ENCODE peak calls at places on chromosomes 6 and 20, in four cellular contexts. One of them, this sample, is unnamed.

GRCh38 chr6:49038294-49038693 is 424.8 kb downstream of the MMUT start:
- DNase-seq in activated naive CD4-positive, alpha-beta T cell treated with anti-CD3 and anti-CD28 coated beads, Interleukin-2, amount 50 U/mL, for 72 hours: no peak
- DNase-seq in SW480: no peak
- DNase-seq in activated CD4-positive, alpha-beta T cell treated with anti-CD3 and anti-CD28 coated beads, Interleukin-2, amount 50 U/mL, for 1 hour: no peak
- DNase-seq in this sample: no peak

GRCh38 chr20:33651562-33652048 is 10.5 kb upstream of the C20orf144 start:
- DNase-seq in activated CD4-positive, alpha-beta T cell treated with anti-CD3 and anti-CD28 coated beads, Interleukin-2, amount 50 U/mL, for 1 hour: no peak
- DNase-seq in activated naive CD4-positive, alpha-beta T cell treated with anti-CD3 and anti-CD28 coated beads, Interleukin-2, amount 50 U/mL, for 72 hours: no peak
- DNase-seq in SW480: no peak
- DNase-seq in this sample: no peak

GRCh38 chr6:54913211-54913610 is 66.6 kb downstream of the FAM83B start:
- DNase-seq in activated naive CD4-positive, alpha-beta T cell treated with anti-CD3 and anti-CD28 coated beads, Interleukin-2, amount 50 U/mL, for 72 hours: no peak
- DNase-seq in activated CD4-positive, alpha-beta T cell treated with anti-CD3 and anti-CD28 coated beads, Interleukin-2, amount 50 U/mL, for 1 hour: no peak
- DNase-seq in SW480: no peak
- DNase-seq in this sample: no peak

GRCh38 chr6:35049885-35050284 is 91.3 kb downstream of the TCP11 start:
- DNase-seq in SW480: no peak
- DNase-seq in activated naive CD4-positive, alpha-beta T cell treated with anti-CD3 and anti-CD28 coated beads, Interleukin-2, amount 50 U/mL, for 72 hours: no peak
- DNase-seq in activated CD4-positive, alpha-beta T cell treated with anti-CD3 and anti-CD28 coated beads, Interleukin-2, amount 50 U/mL, for 1 hour: no peak
- DNase-seq in this sample: no peak

GRCh38 chr20:48995599-48995998 is 50.5 kb upstream of the CSE1L start:
- DNase-seq in activated CD4-positive, alpha-beta T cell treated with anti-CD3 and anti-CD28 coated beads, Interleukin-2, amount 50 U/mL, for 1 hour: no peak
- DNase-seq in SW480: peak; percentile 32
- DNase-seq in activated naive CD4-positive, alpha-beta T cell treated with anti-CD3 and anti-CD28 coated beads, Interleukin-2, amount 50 U/mL, for 72 hours: no peak
- DNase-seq in this sample: no peak

GRCh38 chr6:80382796-80383195 is 276.3 kb downstream of the BCKDHB start:
- DNase-seq in SW480: no peak
- DNase-seq in activated naive CD4-positive, alpha-beta T cell treated with anti-CD3 and anti-CD28 coated beads, Interleukin-2, amount 50 U/mL, for 72 hours: no peak
- DNase-seq in activated CD4-positive, alpha-beta T cell treated with anti-CD3 and anti-CD28 coated beads, Interleukin-2, amount 50 U/mL, for 1 hour: no peak
- DNase-seq in this sample: no peak

GRCh38 chr6:34616230-34616591 is 60.1 kb upstream of the SPDEF start:
- DNase-seq in activated naive CD4-positive, alpha-beta T cell treated with anti-CD3 and anti-CD28 coated beads, Interleukin-2, amount 50 U/mL, for 72 hours: no peak
- DNase-seq in activated CD4-positive, alpha-beta T cell treated with anti-CD3 and anti-CD28 coated beads, Interleukin-2, amount 50 U/mL, for 1 hour: no peak
- DNase-seq in SW480: no peak
- DNase-seq in this sample: no peak

GRCh38 chr6:132830236-132830799 is 15.9 kb downstream of the RPS12 start:
- DNase-seq in SW480: peak; percentile 50
- DNase-seq in activated naive CD4-positive, alpha-beta T cell treated with anti-CD3 and anti-CD28 coated beads, Interleukin-2, amount 50 U/mL, for 72 hours: no peak
- DNase-seq in activated CD4-positive, alpha-beta T cell treated with anti-CD3 and anti-CD28 coated beads, Interleukin-2, amount 50 U/mL, for 1 hour: no peak
- DNase-seq in this sample: no peak

GRCh38 chr6:5334341-5334740 is 73.0 kb downstream of the FARS2 start:
- DNase-seq in SW480: no peak
- DNase-seq in activated CD4-positive, alpha-beta T cell treated with anti-CD3 and anti-CD28 coated beads, Interleukin-2, amount 50 U/mL, for 1 hour: no peak
- DNase-seq in activated naive CD4-positive, alpha-beta T cell treated with anti-CD3 and anti-CD28 coated beads, Interleukin-2, amount 50 U/mL, for 72 hours: no peak
- DNase-seq in this sample: no peak

GRCh38 chr6:14567842-14568241 is 450.3 kb downstream of the CD83 start:
- DNase-seq in SW480: no peak
- DNase-seq in activated naive CD4-positive, alpha-beta T cell treated with anti-CD3 and anti-CD28 coated beads, Interleukin-2, amount 50 U/mL, for 72 hours: no peak
- DNase-seq in activated CD4-positive, alpha-beta T cell treated with anti-CD3 and anti-CD28 coated beads, Interleukin-2, amount 50 U/mL, for 1 hour: no peak
- DNase-seq in this sample: no peak

GRCh38 chr6:4280721-4281120 is 145.3 kb upstream of the ECI2 start:
- DNase-seq in activated naive CD4-positive, alpha-beta T cell treated with anti-CD3 and anti-CD28 coated beads, Interleukin-2, amount 50 U/mL, for 72 hours: no peak
- DNase-seq in activated CD4-positive, alpha-beta T cell treated with anti-CD3 and anti-CD28 coated beads, Interleukin-2, amount 50 U/mL, for 1 hour: no peak
- DNase-seq in SW480: peak; percentile 23
- DNase-seq in this sample: no peak

GRCh38 chr20:57089701-57090144 is 176.7 kb downstream of the BMP7 start:
- DNase-seq in SW480: peak; percentile 79
- DNase-seq in activated CD4-positive, alpha-beta T cell treated with anti-CD3 and anti-CD28 coated beads, Interleukin-2, amount 50 U/mL, for 1 hour: peak; percentile 57
- DNase-seq in activated naive CD4-positive, alpha-beta T cell treated with anti-CD3 and anti-CD28 coated beads, Interleukin-2, amount 50 U/mL, for 72 hours: peak; percentile 68
- DNase-seq in this sample: no peak

GRCh38 chr6:153085239-153085638 is 45.8 kb downstream of the RGS17 start:
- DNase-seq in activated CD4-positive, alpha-beta T cell treated with anti-CD3 and anti-CD28 coated beads, Interleukin-2, amount 50 U/mL, for 1 hour: no peak
- DNase-seq in activated naive CD4-positive, alpha-beta T cell treated with anti-CD3 and anti-CD28 coated beads, Interleukin-2, amount 50 U/mL, for 72 hours: no peak
- DNase-seq in SW480: no peak
- DNase-seq in this sample: no peak

GRCh38 chr20:11216451-11217314 is 542.9 kb upstream of the JAG1 start:
- DNase-seq in SW480: peak; percentile 32
- DNase-seq in activated CD4-positive, alpha-beta T cell treated with anti-CD3 and anti-CD28 coated beads, Interleukin-2, amount 50 U/mL, for 1 hour: no peak
- DNase-seq in activated naive CD4-positive, alpha-beta T cell treated with anti-CD3 and anti-CD28 coated beads, Interleukin-2, amount 50 U/mL, for 72 hours: no peak
- DNase-seq in this sample: no peak

GRCh38 chr6:4603291-4603690 is 172.9 kb upstream of the CDYL start:
- DNase-seq in SW480: peak; percentile 57
- DNase-seq in activated CD4-positive, alpha-beta T cell treated with anti-CD3 and anti-CD28 coated beads, Interleukin-2, amount 50 U/mL, for 1 hour: no peak
- DNase-seq in activated naive CD4-positive, alpha-beta T cell treated with anti-CD3 and anti-CD28 coated beads, Interleukin-2, amount 50 U/mL, for 72 hours: no peak
- DNase-seq in this sample: no peak

GRCh38 chr6:88086792-88087191 is 39.2 kb downstream of the SPACA1 start:
- DNase-seq in activated CD4-positive, alpha-beta T cell treated with anti-CD3 and anti-CD28 coated beads, Interleukin-2, amount 50 U/mL, for 1 hour: no peak
- DNase-seq in activated naive CD4-positive, alpha-beta T cell treated with anti-CD3 and anti-CD28 coated beads, Interleukin-2, amount 50 U/mL, for 72 hours: no peak
- DNase-seq in SW480: no peak
- DNase-seq in this sample: no peak

GRCh38 chr20:60271597-60271996 is 313.4 kb downstream of the CDH26 start:
- DNase-seq in SW480: peak; percentile 31
- DNase-seq in activated naive CD4-positive, alpha-beta T cell treated with anti-CD3 and anti-CD28 coated beads, Interleukin-2, amount 50 U/mL, for 72 hours: no peak
- DNase-seq in activated CD4-positive, alpha-beta T cell treated with anti-CD3 and anti-CD28 coated beads, Interleukin-2, amount 50 U/mL, for 1 hour: no peak
- DNase-seq in this sample: no peak

GRCh38 chr20:13243826-13244376 is 22.8 kb downstream of the ISM1 start:
- DNase-seq in activated CD4-positive, alpha-beta T cell treated with anti-CD3 and anti-CD28 coated beads, Interleukin-2, amount 50 U/mL, for 1 hour: no peak
- DNase-seq in SW480: peak; percentile 69
- DNase-seq in activated naive CD4-positive, alpha-beta T cell treated with anti-CD3 and anti-CD28 coated beads, Interleukin-2, amount 50 U/mL, for 72 hours: no peak
- DNase-seq in this sample: no peak

GRCh38 chr20:719816-720215 is 44.2 kb upstream of the SCRT2 start:
- DNase-seq in activated CD4-positive, alpha-beta T cell treated with anti-CD3 and anti-CD28 coated beads, Interleukin-2, amount 50 U/mL, for 1 hour: no peak
- DNase-seq in activated naive CD4-positive, alpha-beta T cell treated with anti-CD3 and anti-CD28 coated beads, Interleukin-2, amount 50 U/mL, for 72 hours: no peak
- DNase-seq in SW480: no peak
- DNase-seq in this sample: no peak

GRCh38 chr20:58179432-58180099 is 48.9 kb downstream of the ANKRD60 start:
- DNase-seq in activated CD4-positive, alpha-beta T cell treated with anti-CD3 and anti-CD28 coated beads, Interleukin-2, amount 50 U/mL, for 1 hour: peak; percentile 66
- DNase-seq in SW480: peak; percentile 73
- DNase-seq in activated naive CD4-positive, alpha-beta T cell treated with anti-CD3 and anti-CD28 coated beads, Interleukin-2, amount 50 U/mL, for 72 hours: peak; percentile 64
- DNase-seq in this sample: peak; percentile 72

GRCh38 chr20:57402206-57403125 is 11.3 kb downstream of the RBM38 start:
- DNase-seq in activated CD4-positive, alpha-beta T cell treated with anti-CD3 and anti-CD28 coated beads, Interleukin-2, amount 50 U/mL, for 1 hour: no peak
- DNase-seq in SW480: no peak
- DNase-seq in activated naive CD4-positive, alpha-beta T cell treated with anti-CD3 and anti-CD28 coated beads, Interleukin-2, amount 50 U/mL, for 72 hours: no peak
- DNase-seq in this sample: no peak

GRCh38 chr6:1179571-1180459 is 132.1 kb upstream of the FOXQ1 start:
- DNase-seq in SW480: peak; percentile 68
- DNase-seq in activated CD4-positive, alpha-beta T cell treated with anti-CD3 and anti-CD28 coated beads, Interleukin-2, amount 50 U/mL, for 1 hour: no peak
- DNase-seq in activated naive CD4-positive, alpha-beta T cell treated with anti-CD3 and anti-CD28 coated beads, Interleukin-2, amount 50 U/mL, for 72 hours: no peak
- DNase-seq in this sample: no peak

GRCh38 chr6:33018904-33019303 is 9.5 kb upstream of the HLA-DOA start:
- DNase-seq in activated naive CD4-positive, alpha-beta T cell treated with anti-CD3 and anti-CD28 coated beads, Interleukin-2, amount 50 U/mL, for 72 hours: no peak
- DNase-seq in activated CD4-positive, alpha-beta T cell treated with anti-CD3 and anti-CD28 coated beads, Interleukin-2, amount 50 U/mL, for 1 hour: peak; percentile 22
- DNase-seq in SW480: peak; percentile 11
- DNase-seq in this sample: peak; percentile 37

GRCh38 chr20:37564388-37565133 is 36.9 kb upstream of the BLCAP start:
- DNase-seq in SW480: peak; percentile 29
- DNase-seq in activated CD4-positive, alpha-beta T cell treated with anti-CD3 and anti-CD28 coated beads, Interleukin-2, amount 50 U/mL, for 1 hour: peak; percentile 33
- DNase-seq in activated naive CD4-positive, alpha-beta T cell treated with anti-CD3 and anti-CD28 coated beads, Interleukin-2, amount 50 U/mL, for 72 hours: no peak
- DNase-seq in this sample: peak; percentile 9

GRCh38 chr20:20820104-20820503 is 107.7 kb upstream of the RALGAPA2 start:
- DNase-seq in activated CD4-positive, alpha-beta T cell treated with anti-CD3 and anti-CD28 coated beads, Interleukin-2, amount 50 U/mL, for 1 hour: no peak
- DNase-seq in activated naive CD4-positive, alpha-beta T cell treated with anti-CD3 and anti-CD28 coated beads, Interleukin-2, amount 50 U/mL, for 72 hours: no peak
- DNase-seq in SW480: peak; percentile 26
- DNase-seq in this sample: no peak

GRCh38 chr6:33925869-33926268 is 122.1 kb upstream of the MLN start:
- DNase-seq in activated naive CD4-positive, alpha-beta T cell treated with anti-CD3 and anti-CD28 coated beads, Interleukin-2, amount 50 U/mL, for 72 hours: no peak
- DNase-seq in SW480: no peak
- DNase-seq in activated CD4-positive, alpha-beta T cell treated with anti-CD3 and anti-CD28 coated beads, Interleukin-2, amount 50 U/mL, for 1 hour: no peak
- DNase-seq in this sample: no peak

GRCh38 chr20:8073024-8073832 is 53.7 kb upstream of the TMX4 start:
- DNase-seq in activated naive CD4-positive, alpha-beta T cell treated with anti-CD3 and anti-CD28 coated beads, Interleukin-2, amount 50 U/mL, for 72 hours: no peak
- DNase-seq in SW480: no peak
- DNase-seq in activated CD4-positive, alpha-beta T cell treated with anti-CD3 and anti-CD28 coated beads, Interleukin-2, amount 50 U/mL, for 1 hour: no peak
- DNase-seq in this sample: peak; percentile 4

GRCh38 chr20:21096321-21097043 is 9.7 kb downstream of the LINC00237 start:
- DNase-seq in activated naive CD4-positive, alpha-beta T cell treated with anti-CD3 and anti-CD28 coated beads, Interleukin-2, amount 50 U/mL, for 72 hours: no peak
- DNase-seq in SW480: peak; percentile 83
- DNase-seq in activated CD4-positive, alpha-beta T cell treated with anti-CD3 and anti-CD28 coated beads, Interleukin-2, amount 50 U/mL, for 1 hour: no peak
- DNase-seq in this sample: no peak

GRCh38 chr6:109671721-109672120 is 19.3 kb downstream of the AK9 start:
- DNase-seq in SW480: no peak
- DNase-seq in activated naive CD4-positive, alpha-beta T cell treated with anti-CD3 and anti-CD28 coated beads, Interleukin-2, amount 50 U/mL, for 72 hours: no peak
- DNase-seq in activated CD4-positive, alpha-beta T cell treated with anti-CD3 and anti-CD28 coated beads, Interleukin-2, amount 50 U/mL, for 1 hour: no peak
- DNase-seq in this sample: no peak

GRCh38 chr6:69090132-69090531 is 455.1 kb downstream of the ADGRB3 start:
- DNase-seq in SW480: no peak
- DNase-seq in activated naive CD4-positive, alpha-beta T cell treated with anti-CD3 and anti-CD28 coated beads, Interleukin-2, amount 50 U/mL, for 72 hours: no peak
- DNase-seq in activated CD4-positive, alpha-beta T cell treated with anti-CD3 and anti-CD28 coated beads, Interleukin-2, amount 50 U/mL, for 1 hour: no peak
- DNase-seq in this sample: no peak

GRCh38 chr6:43933111-43933885 is 163.3 kb downstream of the VEGFA start:
- DNase-seq in activated CD4-positive, alpha-beta T cell treated with anti-CD3 and anti-CD28 coated beads, Interleukin-2, amount 50 U/mL, for 1 hour: no peak
- DNase-seq in SW480: no peak
- DNase-seq in activated naive CD4-positive, alpha-beta T cell treated with anti-CD3 and anti-CD28 coated beads, Interleukin-2, amount 50 U/mL, for 72 hours: no peak
- DNase-seq in this sample: no peak

GRCh38 chr20:34045294-34045693 is 51.6 kb downstream of the RALY start:
- DNase-seq in activated CD4-positive, alpha-beta T cell treated with anti-CD3 and anti-CD28 coated beads, Interleukin-2, amount 50 U/mL, for 1 hour: no peak
- DNase-seq in activated naive CD4-positive, alpha-beta T cell treated with anti-CD3 and anti-CD28 coated beads, Interleukin-2, amount 50 U/mL, for 72 hours: no peak
- DNase-seq in SW480: no peak
- DNase-seq in this sample: no peak

GRCh38 chr6:84263557-84263956 is 36.1 kb upstream of the CEP162 start:
- DNase-seq in SW480: no peak
- DNase-seq in activated CD4-positive, alpha-beta T cell treated with anti-CD3 and anti-CD28 coated beads, Interleukin-2, amount 50 U/mL, for 1 hour: no peak
- DNase-seq in activated naive CD4-positive, alpha-beta T cell treated with anti-CD3 and anti-CD28 coated beads, Interleukin-2, amount 50 U/mL, for 72 hours: no peak
- DNase-seq in this sample: no peak

GRCh38 chr6:43016166-43016915 is 2.3 kb downstream of the KLHDC3 start:
- DNase-seq in activated naive CD4-positive, alpha-beta T cell treated with anti-CD3 and anti-CD28 coated beads, Interleukin-2, amount 50 U/mL, for 72 hours: no peak
- DNase-seq in activated CD4-positive, alpha-beta T cell treated with anti-CD3 and anti-CD28 coated beads, Interleukin-2, amount 50 U/mL, for 1 hour: no peak
- DNase-seq in SW480: no peak
- DNase-seq in this sample: no peak

GRCh38 chr6:1039191-1039590 is 272.7 kb upstream of the FOXQ1 start:
- DNase-seq in activated CD4-positive, alpha-beta T cell treated with anti-CD3 and anti-CD28 coated beads, Interleukin-2, amount 50 U/mL, for 1 hour: no peak
- DNase-seq in activated naive CD4-positive, alpha-beta T cell treated with anti-CD3 and anti-CD28 coated beads, Interleukin-2, amount 50 U/mL, for 72 hours: no peak
- DNase-seq in SW480: peak; percentile 89
- DNase-seq in this sample: no peak

GRCh38 chr6:2155206-2155605 is 90.2 kb downstream of the GMDS start:
- DNase-seq in activated CD4-positive, alpha-beta T cell treated with anti-CD3 and anti-CD28 coated beads, Interleukin-2, amount 50 U/mL, for 1 hour: no peak
- DNase-seq in activated naive CD4-positive, alpha-beta T cell treated with anti-CD3 and anti-CD28 coated beads, Interleukin-2, amount 50 U/mL, for 72 hours: no peak
- DNase-seq in SW480: no peak
- DNase-seq in this sample: no peak

GRCh38 chr20:5113615-5113986 is 6.2 kb downstream of the PCNA start:
- DNase-seq in activated naive CD4-positive, alpha-beta T cell treated with anti-CD3 and anti-CD28 coated beads, Interleukin-2, amount 50 U/mL, for 72 hours: no peak
- DNase-seq in SW480: peak; percentile 12
- DNase-seq in activated CD4-positive, alpha-beta T cell treated with anti-CD3 and anti-CD28 coated beads, Interleukin-2, amount 50 U/mL, for 1 hour: no peak
- DNase-seq in this sample: no peak

GRCh38 chr6:45500924-45501816 is 123.4 kb upstream of the SUPT3H start:
- DNase-seq in SW480: peak; percentile 16
- DNase-seq in activated CD4-positive, alpha-beta T cell treated with anti-CD3 and anti-CD28 coated beads, Interleukin-2, amount 50 U/mL, for 1 hour: no peak
- DNase-seq in activated naive CD4-positive, alpha-beta T cell treated with anti-CD3 and anti-CD28 coated beads, Interleukin-2, amount 50 U/mL, for 72 hours: no peak
- DNase-seq in this sample: no peak